ENCODE peak calls at places on chromosomes 7 and 10, in six cellular contexts. A, D, U, S, Y and W are unnamed samples.

GRCh38 chr7:129864042-129864441 is 88.7 kb downstream of the UBE2H start:
- DNase-seq in S (no peak), D (no peak), A (no peak), Y (no peak), U (no peak), W (no peak)

GRCh38 chr10:132846631-132847415 is 60.9 kb upstream of the NKX6-2 start:
- DNase-seq in D (no peak), Y (no peak), S (no peak), U (no peak), A (no peak), W (no peak)

GRCh38 chr7:4682621-4683042 is 537 bp downstream of the FOXK1 start:
- DNase-seq in U (no peak), Y (no peak), S (no peak), A (no peak), D (no peak), W (peak; percentile 67)

GRCh38 chr7:38306914-38307313 is 33.5 kb upstream of the TARP start:
- DNase-seq in S (no peak), D (no peak), A (no peak), U (no peak), Y (no peak), W (no peak)

GRCh38 chr7:94368371-94368791 is 26.3 kb upstream of the COL1A2 start:
- DNase-seq in S (no peak), A (peak; percentile 62), D (no peak), Y (no peak), U (no peak), W (no peak)

GRCh38 chr10:125148021-125148439 is 12.3 kb downstream of the CTBP2 start:
- DNase-seq in D (no peak), Y (no peak), U (no peak), A (no peak), S (no peak), W (no peak)

GRCh38 chr10:1054684-1055083 is 1.5 kb upstream of the WDR37 start:
- DNase-seq in U (no peak), S (no peak), A (no peak), Y (no peak), D (no peak), W (no peak)

GRCh38 chr10:131346456-131346855 is 34.9 kb upstream of the TCERG1L start:
- DNase-seq in A (no peak), D (no peak), S (no peak), Y (no peak), U (no peak), W (no peak)

GRCh38 chr7:37921876-37922275 is 1.4 kb downstream of the EPDR1 start:
- DNase-seq in D (no peak), A (no peak), S (no peak), Y (no peak), U (no peak), W (no peak)

GRCh38 chr7:151226560-151226874 is 488 bp downstream of the ABCF2 start:
- DNase-seq in S (no peak), U (no peak), A (no peak), Y (no peak), D (no peak), W (no peak)

GRCh38 chr7:151225948-151226510 is 976 bp downstream of the ABCF2 start:
- DNase-seq in U (no peak), A (no peak), Y (no peak), D (no peak), S (no peak), W (no peak)

GRCh38 chr7:151226875-151227782 is at the start of gene ABCF2:
- DNase-seq in A (peak; percentile 99), U (peak; percentile 98), S (peak; percentile 96), D (peak; percentile 85), Y (peak; percentile 95), W (peak; percentile 98)

GRCh38 chr7:151229249-151229648 is 2.2 kb upstream of the ABCF2 start:
- DNase-seq in S (no peak), D (no peak), A (no peak), U (no peak), Y (no peak), W (no peak)

DNA sequence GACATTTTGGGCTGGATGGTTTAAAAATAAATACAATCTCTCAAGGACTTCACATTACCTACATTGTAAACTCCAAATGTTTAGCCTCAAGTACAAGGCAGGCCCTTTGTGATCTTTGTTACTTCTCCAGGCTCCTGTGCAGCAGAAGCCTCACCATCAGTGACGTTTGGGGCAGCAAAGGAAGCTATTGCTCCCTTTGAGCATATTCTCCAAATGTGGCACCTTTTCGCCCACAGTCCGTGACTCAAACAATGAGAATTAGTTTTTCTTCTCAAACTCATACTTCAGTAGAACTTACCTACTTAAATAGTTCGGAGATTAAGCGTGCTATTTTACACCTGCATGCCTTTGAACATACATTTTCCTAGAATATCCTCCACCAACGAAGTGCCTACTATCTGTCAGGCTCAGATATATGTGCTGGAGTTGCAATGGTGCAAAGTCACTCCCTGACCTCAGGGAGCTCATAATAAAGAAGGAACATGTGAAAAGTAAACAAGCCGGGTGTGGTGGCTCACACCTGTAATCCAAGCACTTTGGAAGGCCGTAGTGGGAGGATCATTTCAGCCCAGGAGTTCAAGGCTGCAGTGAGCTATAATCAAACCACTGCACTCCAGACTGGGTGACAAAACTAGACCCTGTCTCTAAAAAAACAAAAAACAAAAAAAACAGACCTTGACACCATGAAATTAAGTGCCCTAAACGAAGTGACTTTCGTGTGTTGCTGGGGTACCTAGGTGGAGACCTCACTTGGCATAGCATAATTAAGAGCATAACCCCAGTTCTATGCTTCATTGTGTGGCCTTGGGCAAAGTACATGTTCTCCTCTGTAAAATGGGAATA is 1.2 kb upstream of the ABCF2 start:
- DNase-seq in A (no peak), Y (no peak), S (no peak), U (no peak), D (no peak), W (no peak)
- TF ChIP-seq JUND in A (no peak), Y (no peak), S (no peak), U (no peak), D (no peak), W (no peak)

GRCh38 chr10:92747600-92747999 is 57.8 kb downstream of the HHEX start:
- DNase-seq in D (no peak), S (peak; percentile 47), A (no peak), Y (no peak), U (no peak), W (no peak)
- TF ChIP-seq JUND in D (no peak), S (no peak), A (no peak), Y (no peak), U (no peak), W (no peak)

GRCh38 chr7:87625101-87625500 is 3.1 kb upstream of the RUNDC3B start:
- DNase-seq in A (no peak), U (no peak), S (no peak), Y (no peak), D (no peak), W (no peak)

GRCh38 chr7:87628780-87629569 is 777 bp downstream of the RUNDC3B start:
- DNase-seq in A (peak; percentile 74), U (peak; percentile 39), D (no peak), S (peak; percentile 20), Y (no peak), W (peak; percentile 58)

GRCh38 chr7:87624628-87625027 is 3.6 kb upstream of the RUNDC3B start:
- DNase-seq in U (no peak), D (no peak), Y (no peak), A (peak; percentile 31), S (no peak), W (no peak)

DNA sequence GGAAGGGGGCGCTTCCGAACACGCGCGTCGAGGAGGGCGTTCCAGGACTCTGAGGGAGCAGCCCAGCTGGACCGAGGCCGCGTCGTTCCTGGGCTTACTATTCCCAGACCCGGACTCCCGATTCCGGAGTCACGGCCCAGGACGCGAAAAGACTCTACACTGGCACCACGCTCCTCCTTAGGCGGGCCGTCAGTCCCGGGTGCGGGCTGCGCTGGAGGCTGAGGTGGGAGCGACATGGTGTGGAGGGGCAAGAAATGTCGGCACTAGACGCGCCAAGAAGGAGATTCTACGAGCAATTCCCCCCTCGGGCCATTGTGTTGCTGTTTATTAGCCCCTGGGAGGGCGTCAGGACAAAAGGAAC is 584 bp upstream of the RUNDC3B start:
- DNase-seq in Y (no peak), D (no peak), U (no peak), S (no peak), A (peak; percentile 68), W (no peak)
- TF ChIP-seq JUND in Y (no peak), D (no peak), U (no peak), S (no peak), A (no peak), W (no peak)

DNA sequence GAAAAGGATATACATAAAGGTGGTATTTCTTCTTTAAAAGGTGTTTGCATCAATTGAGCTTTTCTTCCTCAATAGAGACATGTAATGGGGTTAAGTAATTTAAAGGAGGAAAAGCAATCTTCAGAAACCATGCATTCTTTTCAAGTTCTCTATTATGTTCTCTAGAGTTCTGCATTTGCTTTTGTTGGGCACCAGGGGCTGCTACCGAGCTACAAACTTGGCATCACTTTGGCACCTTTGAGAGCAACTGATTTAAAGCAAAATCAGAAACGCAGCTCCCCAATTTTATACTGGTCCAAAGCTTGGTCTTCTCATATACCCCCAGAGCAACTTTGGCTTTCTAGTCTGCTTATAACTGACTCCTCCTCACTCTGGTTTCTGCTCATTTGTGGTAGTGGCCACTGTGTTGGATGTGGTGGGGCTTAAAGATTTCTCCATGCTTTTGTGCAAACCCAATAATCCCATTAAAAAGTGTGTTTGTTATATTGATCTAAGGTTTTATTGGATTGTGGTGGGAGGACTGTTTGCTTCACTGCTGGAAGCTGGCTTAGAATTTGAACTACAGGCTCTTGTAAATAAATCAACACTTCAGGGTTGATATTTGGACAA is 712.1 kb downstream of the PHTF2 start:
- DNase-seq in A (peak; percentile 57), D (no peak), S (peak; percentile 23), Y (peak; percentile 41), U (peak; percentile 8), W (peak; percentile 21)
- TF ChIP-seq JUND in A (no peak), D (no peak), S (no peak), Y (no peak), U (no peak), W (no peak)

GRCh38 chr10:35359056-35359455 is 22.7 kb downstream of the CCNY start:
- DNase-seq in S (no peak), Y (no peak), U (no peak), D (no peak), A (peak; percentile 76), W (no peak)

GRCh38 chr10:35353399-35353798 is 17.1 kb downstream of the CCNY start:
- DNase-seq in D (no peak), Y (no peak), U (no peak), A (no peak), S (no peak), W (no peak)

GRCh38 chr10:35356725-35357092 is 20.4 kb downstream of the CCNY start:
- DNase-seq in D (no peak), A (no peak), Y (no peak), U (no peak), S (no peak), W (no peak)

GRCh38 chr10:35353805-35354204 is 17.5 kb downstream of the CCNY start:
- DNase-seq in Y (no peak), U (no peak), A (no peak), D (no peak), S (no peak), W (no peak)

DNA sequence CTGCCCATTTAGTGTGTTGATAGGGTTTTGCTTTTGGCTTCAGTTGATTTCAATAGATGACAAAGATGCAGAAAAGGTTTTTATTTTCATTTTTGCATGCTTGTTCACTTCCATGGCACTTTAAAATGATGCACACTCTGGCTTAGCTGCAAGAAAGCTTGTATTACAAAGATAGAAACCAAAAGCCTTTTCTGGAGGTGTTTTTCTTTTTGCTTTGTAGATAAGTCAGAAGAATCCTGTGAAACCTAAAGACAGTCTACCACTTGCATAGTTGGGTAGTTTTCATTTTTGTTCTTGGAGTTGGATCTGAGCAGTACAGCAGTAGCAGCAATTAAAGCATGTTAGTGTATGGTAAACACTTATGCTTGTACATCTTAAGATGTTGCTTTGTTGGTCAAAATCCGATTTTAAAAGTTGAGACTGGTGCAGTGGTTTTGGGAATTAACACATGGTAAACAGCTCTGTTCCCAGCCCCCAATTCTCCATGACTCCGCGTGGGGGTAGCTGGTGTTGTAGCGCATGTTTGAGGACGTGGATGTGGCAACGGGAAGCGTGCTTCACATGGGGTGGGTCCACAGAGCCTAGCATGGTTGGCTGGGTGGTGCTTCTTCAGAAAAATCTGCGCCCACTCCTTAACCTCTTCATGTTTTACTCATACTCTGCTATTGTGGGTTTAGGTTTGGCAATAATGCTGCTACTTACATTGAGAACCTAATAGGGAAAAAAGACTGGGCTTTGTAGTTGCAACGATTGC is 19.8 kb downstream of the CCNY start:
- DNase-seq in A (no peak), S (no peak), D (peak; percentile 53), U (no peak), Y (no peak), W (no peak)
- TF ChIP-seq JUND in A (no peak), S (no peak), D (no peak), U (no peak), Y (no peak), W (no peak)